ENCODE peak calls at places on chromosome 4, in four cellular contexts. D is suprapubic skin, H is pancreas, X is mesenchymal stem cell. P is an unnamed sample.
A peak's percentile ranks its signal among the peaks of the same experiment; 100 is the strongest.

GRCh38 chr4:5361968-5362367 is 310.7 kb downstream of the STK32B start:
- DNase-seq in X (peak; percentile 28), D (no peak), H (no peak), P (no peak)

GRCh38 chr4:176287546-176287945 is 18.5 kb upstream of the ASB5 start:
- DNase-seq in X (no peak), H (no peak), D (no peak), P (no peak)

GRCh38 chr4:139795476-139795875 is 129.9 kb downstream of the MGST2 start:
- DNase-seq in X (no peak), D (no peak), H (no peak), P (no peak)

GRCh38 chr4:113849771-113850170 is 88.2 kb upstream of the CAMK2D start:
- DNase-seq in H (peak; percentile 15), D (no peak), X (no peak), P (no peak)

GRCh38 chr4:153610623-153611376 is 73.3 kb upstream of the TLR2 start:
- DNase-seq in H (no peak), D (no peak), X (no peak), P (no peak)

GRCh38 chr4:123555500-123556273 is 159.1 kb downstream of the SPRY1 start:
- DNase-seq in D (peak; percentile 85), X (peak; percentile 86), H (peak; percentile 93), P (no peak)

GRCh38 chr4:153755186-153755585 is 4.6 kb downstream of the RNF175 start:
- DNase-seq in X (no peak), D (no peak), H (no peak), P (no peak)

GRCh38 chr4:119314356-119314755 is 7.6 kb downstream of the FABP2 start:
- DNase-seq in X (peak; percentile 56), D (no peak), H (no peak), P (no peak)

GRCh38 chr4:153296424-153296823 is 48.1 kb upstream of the MND1 start:
- DNase-seq in X (peak; percentile 75), D (no peak), H (no peak), P (no peak)

GRCh38 chr4:156568041-156568440 is 403.6 kb downstream of the PDGFC start:
- DNase-seq in D (no peak), H (no peak), X (no peak), P (no peak)

GRCh38 chr4:184253072-184253420 is 35.4 kb upstream of the ENPP6 start:
- DNase-seq in D (no peak), H (no peak), X (no peak), P (no peak)

GRCh38 chr4:132383571-132384199 is 765.4 kb upstream of the PCDH10 start:
- DNase-seq in H (no peak), X (peak; percentile 17), D (no peak), P (no peak)

GRCh38 chr4:100023800-100024199 is 73.7 kb upstream of the H2AZ1 start:
- DNase-seq in X (no peak), D (no peak), H (no peak), P (no peak)

GRCh38 chr4:123562994-123563745 is 166.6 kb downstream of the SPRY1 start:
- DNase-seq in D (no peak), X (peak; percentile 36), H (no peak), P (no peak)

GRCh38 chr4:159401791-159402380 is 299.0 kb downstream of the RAPGEF2 start:
- DNase-seq in X (peak; percentile 96), H (no peak), D (no peak), P (no peak)

GRCh38 chr4:13545394-13545808 is 1.1 kb upstream of the NKX3-2 start:
- DNase-seq in H (no peak), D (no peak), X (no peak), P (no peak)
- H3K27me3 ChIP-seq in H (peaks cover 18% of the 10 kb centered on the region), D (peaks cover 100% of the 10 kb centered on the region), X (peaks cover 60% of the 10 kb centered on the region), P (peaks cover 63% of the 10 kb centered on the region)

GRCh38 chr4:127782275-127783025 is at the start of gene HSPA4L:
- DNase-seq in X (peak; percentile 85), D (peak; percentile 86), H (peak; percentile 43), P (no peak)
- H3K27me3 ChIP-seq in X (no peaks in the 10 kb centered on the region), D (no peaks in the 10 kb centered on the region), H (no peaks in the 10 kb centered on the region), P (peaks cover 8% of the 10 kb centered on the region)

DNA sequence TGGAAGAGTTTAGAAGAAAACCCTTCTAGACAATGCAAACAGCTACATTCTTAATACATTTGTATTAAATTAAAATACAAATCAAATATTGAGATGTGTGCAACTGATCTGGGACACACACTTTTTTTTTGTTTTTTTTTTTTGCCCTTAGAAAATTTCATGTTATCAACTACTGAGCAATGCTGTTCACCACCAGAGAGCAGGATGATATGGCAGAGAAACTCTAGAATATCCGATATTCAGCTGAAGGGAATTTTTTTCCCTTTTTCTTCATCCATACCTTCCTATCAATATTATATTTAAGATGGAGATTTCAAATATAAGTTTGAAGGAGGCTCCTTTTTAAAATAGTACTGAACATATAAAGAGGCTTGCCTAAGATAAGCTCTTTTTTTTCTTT is 1.0 kb downstream of the NDST3 start:
- DNase-seq in X (no peak), H (no peak), D (no peak), P (no peak)
- H3K27me3 ChIP-seq in X (no peaks in the 10 kb centered on the region), H (peaks cover 11% of the 10 kb centered on the region), D (peaks cover 31% of the 10 kb centered on the region), P (no peaks in the 10 kb centered on the region)

GRCh38 chr4:80186666-80187065 is 10.6 kb upstream of the PRDM8 start:
- DNase-seq in X (no peak), D (no peak), H (no peak), P (no peak)
- H3K27me3 ChIP-seq in X (no peaks in the 10 kb centered on the region), D (peaks cover 66% of the 10 kb centered on the region), H (peaks cover 10% of the 10 kb centered on the region), P (peaks cover 84% of the 10 kb centered on the region)

DNA sequence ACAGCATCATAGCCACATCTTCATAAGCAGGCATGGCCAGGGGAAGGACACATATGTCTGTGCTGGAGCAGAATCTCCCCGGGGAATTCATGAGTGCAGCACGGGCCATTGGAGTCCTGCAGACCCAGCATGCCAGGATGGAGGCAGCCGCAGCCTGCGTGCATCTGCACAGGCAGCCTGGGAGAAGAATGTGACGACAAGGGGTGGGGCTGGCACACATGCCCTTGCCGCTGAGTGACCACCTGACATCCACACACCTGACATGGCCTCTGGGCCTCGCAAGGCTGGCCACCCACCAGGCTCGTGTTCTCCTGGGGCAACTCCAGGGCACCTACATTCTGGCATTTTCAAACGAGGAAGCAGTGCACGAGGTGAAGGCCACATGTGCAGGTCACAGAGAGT is 66.2 kb upstream of the AFAP1 start:
- DNase-seq in X (no peak), H (no peak), D (no peak), P (no peak)
- H3K27me3 ChIP-seq in X (peaks cover 88% of the 10 kb centered on the region), H (no peaks in the 10 kb centered on the region), D (no peaks in the 10 kb centered on the region), P (no peaks in the 10 kb centered on the region)

GRCh38 chr4:83329521-83330105 is 5.0 kb downstream of the HPSE start:
- DNase-seq in X (no peak), H (no peak), D (no peak), P (no peak)
- H3K27me3 ChIP-seq in X (peaks cover 9% of the 10 kb centered on the region), H (no peaks in the 10 kb centered on the region), D (peaks cover 6% of the 10 kb centered on the region), P (peaks cover 4% of the 10 kb centered on the region)

DNA sequence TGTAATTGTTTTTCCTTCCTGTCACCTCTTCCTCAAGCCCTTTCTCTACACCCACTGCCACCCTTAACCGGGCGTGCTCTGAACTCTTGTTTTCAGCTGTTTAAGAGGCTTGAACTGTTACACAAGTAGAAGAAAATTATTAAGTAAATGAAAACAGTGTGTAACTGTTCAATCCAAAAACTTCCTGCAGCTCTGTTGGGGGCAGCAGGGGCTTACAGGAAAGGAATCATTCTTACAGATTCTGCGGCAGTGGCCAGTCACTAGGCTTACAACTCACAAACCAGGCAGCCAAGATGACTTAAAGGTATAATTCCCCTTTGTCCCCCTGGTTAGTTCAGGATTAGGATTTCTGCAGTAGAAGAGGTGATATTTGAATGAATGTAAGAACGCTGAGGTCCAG is 70.2 kb upstream of the ETNPPL start:
- DNase-seq in X (no peak), D (no peak), H (no peak), P (no peak)
- H3K27me3 ChIP-seq in X (no peaks in the 10 kb centered on the region), D (no peaks in the 10 kb centered on the region), H (no peaks in the 10 kb centered on the region), P (no peaks in the 10 kb centered on the region)

GRCh38 chr4:144302704-144303536 is 162.4 kb upstream of the GYPA start:
- DNase-seq in X (no peak), D (no peak), H (no peak), P (no peak)

GRCh38 chr4:144300616-144301015 is 160.1 kb upstream of the GYPA start:
- DNase-seq in H (no peak), X (no peak), D (no peak), P (no peak)

GRCh38 chr4:144304025-144304424 is 163.5 kb upstream of the GYPA start:
- DNase-seq in H (no peak), D (no peak), X (no peak), P (no peak)
- H3K27me3 ChIP-seq in H (no peaks in the 10 kb centered on the region), D (no peaks in the 10 kb centered on the region), X (no peaks in the 10 kb centered on the region), P (no peaks in the 10 kb centered on the region)

GRCh38 chr4:74631988-74632387 is 162.3 kb downstream of the BTC start:
- DNase-seq in H (no peak), X (no peak), D (no peak), P (no peak)
- H3K27me3 ChIP-seq in H (no peaks in the 10 kb centered on the region), X (no peaks in the 10 kb centered on the region), D (no peaks in the 10 kb centered on the region), P (no peaks in the 10 kb centered on the region)

GRCh38 chr4:9785926-9786325 is 4.5 kb downstream of the DRD5 start:
- DNase-seq in X (no peak), H (no peak), D (no peak), P (no peak)

GRCh38 chr4:9782136-9782436 is 652 bp downstream of the DRD5 start:
- DNase-seq in X (no peak), D (no peak), H (no peak), P (no peak)

DNA sequence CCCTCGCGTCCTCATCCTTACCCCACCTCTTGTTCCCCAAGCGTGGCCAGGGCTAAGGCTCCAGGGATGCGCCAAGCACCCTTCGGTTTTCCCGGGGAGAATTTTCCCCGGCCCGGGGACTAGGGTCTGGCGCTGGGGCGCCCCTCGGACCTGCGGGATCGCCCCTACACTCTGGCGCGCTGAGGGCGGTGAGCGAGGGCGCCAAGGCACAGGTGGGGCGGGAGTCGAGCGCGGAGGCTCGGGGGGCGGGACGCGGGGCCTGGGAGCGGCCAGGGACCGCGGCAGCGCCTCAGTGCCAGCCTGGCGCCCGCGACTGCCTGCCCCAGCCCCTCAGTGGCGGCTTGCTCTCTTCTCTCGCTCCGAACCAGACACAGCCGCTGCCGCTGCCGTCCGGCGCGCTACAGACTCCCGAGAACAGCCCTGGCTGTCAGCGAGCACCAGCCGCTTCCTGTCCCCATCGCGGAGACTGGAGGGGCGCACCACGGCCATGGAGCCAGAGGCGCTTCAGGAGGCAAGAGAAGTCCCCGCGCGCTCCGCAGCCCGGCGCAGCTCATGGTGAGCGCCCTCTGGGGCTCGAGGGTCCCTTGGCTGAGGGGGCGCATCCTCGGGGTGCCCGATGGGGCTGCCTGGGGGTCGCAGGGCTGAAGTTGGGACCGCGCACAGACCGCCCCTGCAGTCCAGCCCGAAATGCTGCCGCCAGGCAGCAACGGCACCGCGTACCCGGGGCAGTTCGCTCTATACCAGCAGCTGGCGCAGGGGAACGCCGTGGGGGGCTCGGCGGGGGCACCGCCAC is at the start of gene DRD5:
- DNase-seq in H (no peak), X (no peak), D (no peak), P (no peak)
- H3K27me3 ChIP-seq in H (no peaks in the 10 kb centered on the region), X (no peaks in the 10 kb centered on the region), D (peaks cover 40% of the 10 kb centered on the region), P (peaks cover 21% of the 10 kb centered on the region)